ENCODE peak calls at places on chromosome 2, in four cellular contexts. One of them, this sample, is unnamed.

GRCh38 chr2:121185571-121186074 is 99.4 kb downstream of the TFCP2L1 start:
- DNase-seq in SK-N-SH: no peak
- DNase-seq in GM12878: no peak
- DNase-seq in K562: no peak
- DNase-seq in this sample: no peak

GRCh38 chr2:158457092-158457825 is 507 bp downstream of the PKP4 start:
- DNase-seq in K562: peak; percentile 77
- DNase-seq in GM12878: no peak
- DNase-seq in SK-N-SH: peak; percentile 79
- DNase-seq in this sample: peak; percentile 40

GRCh38 chr2:184654945-184655344 is 56.6 kb downstream of the ZNF804A start:
- DNase-seq in K562: no peak
- DNase-seq in SK-N-SH: no peak
- DNase-seq in GM12878: no peak
- DNase-seq in this sample: no peak

GRCh38 chr2:111900859-111901258 is 2.5 kb downstream of the MERTK start:
- DNase-seq in GM12878: no peak
- DNase-seq in K562: peak; percentile 66
- DNase-seq in SK-N-SH: peak; percentile 42
- DNase-seq in this sample: peak; percentile 58

GRCh38 chr2:48589170-48589767 is 28.4 kb upstream of the GTF2A1L start:
- DNase-seq in K562: peak; percentile 51
- DNase-seq in GM12878: no peak
- DNase-seq in SK-N-SH: peak; percentile 58
- DNase-seq in this sample: peak; percentile 33

GRCh38 chr2:65019675-65020195 is 30.5 kb downstream of the SLC1A4 start:
- DNase-seq in K562: no peak
- DNase-seq in GM12878: no peak
- DNase-seq in SK-N-SH: peak; percentile 37
- DNase-seq in this sample: no peak

GRCh38 chr2:164388511-164388910 is 232.8 kb downstream of the GRB14 start:
- DNase-seq in K562: no peak
- DNase-seq in SK-N-SH: no peak
- DNase-seq in GM12878: peak; percentile 3
- DNase-seq in this sample: peak; percentile 51

GRCh38 chr2:46872876-46873631 is 42.6 kb downstream of the MCFD2 start:
- DNase-seq in SK-N-SH: no peak
- DNase-seq in GM12878: no peak
- DNase-seq in K562: no peak
- DNase-seq in this sample: no peak

GRCh38 chr2:151374426-151374825 is 17.0 kb downstream of the TNFAIP6 start:
- DNase-seq in GM12878: no peak
- DNase-seq in SK-N-SH: no peak
- DNase-seq in K562: peak; percentile 27
- DNase-seq in this sample: no peak

GRCh38 chr2:11995381-11995947 is 249.0 kb downstream of the LPIN1 start:
- DNase-seq in K562: no peak
- DNase-seq in SK-N-SH: no peak
- DNase-seq in GM12878: no peak
- DNase-seq in this sample: no peak

GRCh38 chr2:57536535-57537231 is 509.9 kb upstream of the VRK2 start:
- DNase-seq in K562: no peak
- DNase-seq in GM12878: no peak
- DNase-seq in SK-N-SH: no peak
- DNase-seq in this sample: no peak

GRCh38 chr2:206084468-206084869 is 1.5 kb downstream of the INO80D start:
- DNase-seq in K562: peak; percentile 69
- DNase-seq in GM12878: no peak
- DNase-seq in SK-N-SH: peak; percentile 75
- DNase-seq in this sample: peak; percentile 85

GRCh38 chr2:240586919-240587800 is 626 bp downstream of the CAPN10 start:
- DNase-seq in SK-N-SH: peak; percentile 65
- DNase-seq in GM12878: no peak
- DNase-seq in K562: peak; percentile 57
- DNase-seq in this sample: peak; percentile 58

GRCh38 chr2:5975406-5975805 is 283.2 kb downstream of the SOX11 start:
- DNase-seq in K562: no peak
- DNase-seq in GM12878: no peak
- DNase-seq in SK-N-SH: no peak
- DNase-seq in this sample: no peak

GRCh38 chr2:155947069-155947468 is 385.5 kb downstream of the NR4A2 start:
- DNase-seq in K562: no peak
- DNase-seq in SK-N-SH: no peak
- DNase-seq in GM12878: no peak
- DNase-seq in this sample: no peak

GRCh38 chr2:98445167-98445522 is 487 bp downstream of the INPP4A start:
- DNase-seq in K562: no peak
- DNase-seq in GM12878: no peak
- DNase-seq in SK-N-SH: no peak
- DNase-seq in this sample: no peak

GRCh38 chr2:180017764-180018163 is 10.7 kb upstream of the CWC22 start:
- DNase-seq in K562: no peak
- DNase-seq in GM12878: no peak
- DNase-seq in SK-N-SH: no peak
- DNase-seq in this sample: no peak

GRCh38 chr2:12050381-12050780 is 303.9 kb downstream of the LPIN1 start:
- DNase-seq in SK-N-SH: no peak
- DNase-seq in K562: peak; percentile 69
- DNase-seq in GM12878: no peak
- DNase-seq in this sample: peak; percentile 16

DNA sequence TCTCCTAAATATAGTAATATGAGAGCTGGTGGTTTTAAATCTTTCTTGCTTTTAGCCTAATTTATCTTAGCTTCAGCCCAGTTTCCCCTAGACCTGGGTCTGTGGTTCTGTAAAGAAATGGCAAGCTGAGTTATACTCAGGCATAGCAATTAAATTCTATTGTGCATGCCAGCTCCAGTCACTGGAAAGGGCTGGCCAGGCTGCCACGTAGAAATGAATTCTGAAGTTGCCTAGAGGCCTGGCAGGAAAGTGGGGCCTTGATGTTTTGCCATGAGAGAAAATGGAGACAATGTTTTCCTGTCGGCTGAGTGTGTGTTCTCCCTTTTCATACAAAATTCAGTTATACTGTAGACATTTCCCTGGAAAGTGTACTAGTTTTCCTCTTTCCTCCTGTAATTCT is 16.3 kb upstream of the DPP10 start:
- DNase-seq in GM12878: no peak
- DNase-seq in K562: no peak
- DNase-seq in SK-N-SH: no peak
- DNase-seq in this sample: no peak
- TF ChIP-seq RFX5 in GM12878: no peak
- TF ChIP-seq RFX5 in K562: no peak
- TF ChIP-seq RFX5 in SK-N-SH: no peak
- TF ChIP-seq RFX5 in this sample: no peak

DNA sequence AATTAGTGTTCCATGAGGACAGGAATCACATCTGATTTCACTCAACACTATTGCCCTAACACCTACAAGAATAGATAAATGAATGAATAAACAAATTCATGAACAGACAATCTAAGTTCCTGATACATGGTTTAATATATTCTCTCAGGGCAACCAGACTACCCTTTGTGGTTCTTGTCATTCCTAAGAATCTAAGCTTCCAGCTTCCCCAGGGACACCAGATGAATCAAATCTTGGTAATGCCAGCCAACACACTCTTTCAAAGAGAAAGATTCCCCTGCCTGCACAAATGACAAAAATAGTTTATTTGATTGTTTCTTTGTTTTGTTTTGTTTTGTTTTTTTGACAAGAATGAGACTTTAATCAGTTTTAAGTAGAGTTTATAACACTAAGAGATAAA is 237.5 kb upstream of the CHAC2 start:
- DNase-seq in K562: no peak
- DNase-seq in SK-N-SH: no peak
- DNase-seq in GM12878: no peak
- DNase-seq in this sample: no peak
- TF ChIP-seq NFIC in K562: no peak
- TF ChIP-seq NFIC in SK-N-SH: no peak
- TF ChIP-seq NFIC in GM12878: no peak
- TF ChIP-seq NFIC in this sample: no peak

DNA sequence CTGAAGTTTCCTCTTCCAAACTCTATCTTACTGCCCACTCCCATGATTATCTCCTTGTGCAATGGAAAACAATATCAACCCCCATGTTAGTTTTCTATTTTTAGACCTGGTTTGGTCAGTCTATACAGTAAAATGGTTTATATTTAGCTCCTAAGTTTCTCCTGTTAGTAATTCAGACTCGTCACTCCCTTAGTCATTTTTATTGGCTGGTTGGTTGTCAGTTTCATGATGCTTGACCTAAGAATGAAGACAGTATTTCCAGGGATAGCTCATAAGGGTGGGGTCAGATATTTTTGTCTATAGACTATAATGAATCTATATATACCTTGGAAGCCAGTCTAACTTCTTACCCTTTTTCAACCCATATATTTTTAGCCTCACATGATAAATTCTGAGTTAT is 61.4 kb upstream of the NEUROD1 start:
- DNase-seq in GM12878: no peak
- DNase-seq in K562: no peak
- DNase-seq in SK-N-SH: no peak
- DNase-seq in this sample: no peak
- TF ChIP-seq RFX5 in GM12878: no peak
- TF ChIP-seq RFX5 in K562: no peak
- TF ChIP-seq RFX5 in SK-N-SH: no peak
- TF ChIP-seq RFX5 in this sample: no peak

DNA sequence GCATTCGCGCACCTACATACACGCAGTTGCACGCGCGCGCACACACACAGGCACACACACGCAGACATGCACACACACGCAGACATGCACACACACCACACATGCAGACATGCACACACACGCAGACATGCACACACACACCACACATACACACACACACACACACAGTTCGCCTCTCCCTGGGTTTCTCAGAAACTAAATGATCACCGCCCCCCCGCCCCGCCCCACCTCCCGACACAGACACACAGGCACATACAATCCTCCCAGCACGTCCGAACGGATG is 1.1 kb downstream of the EPHA4 start:
- DNase-seq in SK-N-SH: no peak
- DNase-seq in GM12878: no peak
- DNase-seq in K562: no peak
- DNase-seq in this sample: no peak
- TF ChIP-seq NFIC in SK-N-SH: no peak
- TF ChIP-seq NFIC in GM12878: no peak
- TF ChIP-seq NFIC in K562: no peak
- TF ChIP-seq NFIC in this sample: no peak

DNA sequence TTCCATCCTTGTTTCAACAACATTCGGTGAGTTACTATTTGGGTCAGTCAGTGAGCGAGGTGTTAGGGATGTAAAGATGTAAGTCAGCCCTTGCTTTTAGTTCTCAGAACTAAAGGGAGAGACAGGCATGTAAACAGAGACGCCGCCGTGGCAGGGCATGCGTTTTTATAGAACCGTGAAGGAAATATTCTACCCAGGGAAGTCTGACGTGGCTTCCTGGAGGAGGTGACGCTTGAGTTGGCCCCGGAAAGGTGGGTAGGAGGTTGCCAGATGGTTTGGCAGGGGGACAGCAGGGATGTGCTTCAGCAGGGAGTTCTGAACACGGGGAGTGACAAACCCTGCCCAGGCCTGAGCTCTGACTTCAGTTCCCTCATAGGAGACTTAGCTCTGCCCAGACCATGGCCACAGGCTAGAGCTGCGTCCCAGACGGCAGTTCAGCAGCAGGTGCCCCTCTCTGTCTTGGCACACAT is 23.5 kb upstream of the RPL31 start:
- DNase-seq in K562: no peak
- DNase-seq in GM12878: no peak
- DNase-seq in SK-N-SH: no peak
- DNase-seq in this sample: no peak
- TF ChIP-seq RFX5 in K562: no peak
- TF ChIP-seq RFX5 in GM12878: no peak
- TF ChIP-seq RFX5 in SK-N-SH: no peak
- TF ChIP-seq RFX5 in this sample: no peak